ENCODE peak calls at places on chromosomes 5 and 9, in six cellular contexts. Y is tibial artery, L is A549, R is neuronal stem cell, Z is H9, O is psoas muscle. B is an unnamed sample. For H3K9me3, the result is how much of the 10 kb centered on the place peaks cover.

GRCh38 chr9:36086442-36086841 is 49.7 kb downstream of the RECK start:
- DNase-seq in Y (no peak), L (no peak), R (no peak), Z (no peak), O (no peak), B (no peak)

GRCh38 chr5:171543486-171543885 is 124.0 kb downstream of the FGF18 start:
- DNase-seq in Y (no peak), L (no peak), R (no peak), Z (no peak), O (no peak), B (no peak)

GRCh38 chr5:79878721-79879336 is 112.2 kb downstream of the MTX3 start:
- DNase-seq in Y (no peak), L (peak), R (no peak), Z (peak), O (no peak), B (no peak)

GRCh38 chr5:10661401-10661800 is 97.5 kb downstream of the ANKRD33B start:
- DNase-seq in Y (no peak), L (no peak), R (no peak), Z (no peak), O (no peak), B (no peak)

GRCh38 chr5:37417347-37417746 is 38.2 kb downstream of the WDR70 start:
- DNase-seq in Y (no peak), L (no peak), R (no peak), Z (no peak), O (no peak), B (no peak)

GRCh38 chr9:97710356-97711222 is 13.4 kb upstream of the XPA start:
- DNase-seq in Y (peak), L (peak), R (peak), Z (peak), O (no peak), B (no peak)

GRCh38 chr9:113682297-113682771 is 193.8 kb upstream of the ZNF618 start:
- DNase-seq in Y (peak), L (peak), R (peak), Z (peak), O (peak), B (no peak)

GRCh38 chr5:172844577-172844838 is 10.5 kb downstream of the ERGIC1 start:
- DNase-seq in Y (no peak), L (no peak), R (no peak), Z (no peak), O (no peak), B (no peak)

GRCh38 chr5:14405267-14405666 is 176.3 kb upstream of the OTULINL start:
- DNase-seq in Y (no peak), L (peak), R (no peak), Z (peak), O (no peak), B (no peak)

GRCh38 chr5:16600397-16600796 is 16.4 kb downstream of the RETREG1 start:
- DNase-seq in Y (peak), L (no peak), R (no peak), Z (no peak), O (no peak), B (no peak)

GRCh38 chr9:129323376-129323998 is 145.4 kb upstream of the IER5L start:
- DNase-seq in Y (peak), L (no peak), R (no peak), Z (no peak), O (peak), B (no peak)

GRCh38 chr5:124746916-124747769 is 704 bp upstream of the ZNF608 start:
- DNase-seq in Y (peak), L (peak), R (peak), Z (peak), O (peak), B (peak)

GRCh38 chr5:165286692-165287091 is 1781.3 kb downstream of the MAT2B start:
- DNase-seq in Y (no peak), L (no peak), R (no peak), Z (no peak), O (no peak), B (no peak)

GRCh38 chr9:123649909-123650308 is 280.0 kb downstream of the DENND1A start:
- DNase-seq in Y (no peak), L (no peak), R (no peak), Z (no peak), O (no peak), B (no peak)
- H3K9me3 ChIP-seq in Y (under half), L (under half), R (under half), Z (under half), O (under half), B (under half)

GRCh38 chr9:21889673-21890072 is 87.2 kb downstream of the MTAP start:
- DNase-seq in Y (no peak), L (no peak), R (no peak), Z (no peak), O (no peak), B (no peak)

DNA sequence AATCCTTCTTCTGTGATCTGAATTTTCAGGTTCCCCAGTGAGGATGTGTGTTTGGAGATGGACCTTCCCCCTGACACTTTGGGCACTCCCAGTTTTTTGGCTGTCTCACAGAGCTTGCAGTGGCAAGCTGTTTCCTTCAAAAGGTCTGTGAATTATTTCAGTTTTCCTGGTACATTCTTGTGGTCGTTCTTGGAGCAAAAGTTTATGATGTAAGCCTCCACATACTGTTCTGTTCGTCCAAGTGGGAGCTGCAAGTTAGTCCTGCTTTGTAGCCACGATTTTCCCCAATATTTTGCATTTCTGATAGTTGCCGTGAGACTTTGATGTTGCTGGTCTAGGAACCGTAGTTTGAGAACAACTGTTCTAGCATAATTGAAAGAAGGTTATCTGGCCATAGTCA is 88.3 kb downstream of the MTAP start:
- DNase-seq in Y (no peak), L (no peak), R (no peak), Z (no peak), O (no peak), B (no peak)
- H3K9me3 ChIP-seq in Y (half or more), L (under half), R (half or more), Z (under half), O (under half), B (under half)

GRCh38 chr9:40909821-40910220 is 218.7 kb downstream of the FOXD4L6 start:
- DNase-seq in Y (no peak), L (no peak), R (no peak), Z (no peak), O (no peak), B (no peak)
- H3K9me3 ChIP-seq in Y (half or more), L (half or more), R (under half), Z (half or more), O (half or more), B (half or more)

DNA sequence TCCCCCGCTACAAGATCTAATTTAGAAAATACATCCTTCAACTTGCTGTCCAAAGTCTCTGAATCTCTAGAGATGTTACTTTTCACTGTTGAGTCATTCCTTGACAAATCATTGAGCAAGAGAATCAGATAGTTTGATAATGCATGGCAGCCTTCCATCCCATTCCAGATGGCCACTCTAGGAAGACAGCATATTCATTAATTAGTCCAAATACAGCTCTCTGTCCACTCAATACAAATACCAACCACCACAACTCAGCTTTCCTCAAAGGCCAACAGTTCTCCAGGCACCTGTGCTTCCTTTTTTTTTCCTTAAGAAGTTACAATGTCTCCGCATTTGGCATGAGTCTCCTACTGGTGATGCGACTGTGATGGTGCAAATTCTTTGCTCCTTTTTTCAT is 72.3 kb downstream of the DROSHA start:
- DNase-seq in Y (no peak), L (no peak), R (no peak), Z (no peak), O (no peak), B (no peak)
- H3K9me3 ChIP-seq in Y (under half), L (under half), R (under half), Z (under half), O (under half), B (under half)

GRCh38 chr5:88694087-88694703 is 188.8 kb downstream of the MEF2C start:
- DNase-seq in Y (no peak), L (no peak), R (no peak), Z (peak), O (no peak), B (no peak)
- H3K9me3 ChIP-seq in Y (under half), L (under half), R (under half), Z (under half), O (under half), B (under half)